ENCODE peak calls at places on chromosomes 5 and 9, in ten cellular contexts. F, Z, O, B, J, T, N, Y, W and D are unnamed samples. For H3K27me3, the result is how much of the 10 kb centered on the place peaks cover.

GRCh38 chr5:84242286-84242685 is 142.4 kb downstream of the EDIL3 start:
- DNase-seq in F (no peak), Z (no peak), O (no peak), B (no peak), J (no peak), T (peak), N (no peak), Y (no peak), W (no peak), D (peak)

GRCh38 chr5:158429564-158429963 is 570.6 kb upstream of the CLINT1 start:
- DNase-seq in F (no peak), Z (no peak), O (no peak), B (no peak), J (no peak), T (no peak), N (no peak), Y (no peak), W (no peak), D (peak)

GRCh38 chr5:9878196-9878595 is 248.0 kb upstream of the TAS2R1 start:
- DNase-seq in F (no peak), Z (no peak), O (no peak), B (no peak), J (no peak), T (no peak), N (no peak), Y (no peak), W (no peak), D (no peak)

GRCh38 chr5:176870110-176870591 is 29.0 kb downstream of the HK3 start:
- DNase-seq in F (no peak), Z (no peak), O (peak), B (no peak), J (no peak), T (peak), N (peak), Y (no peak), W (peak), D (peak)

GRCh38 chr9:132986114-132986513 is 7.6 kb downstream of the GFI1B start:
- DNase-seq in F (peak), Z (no peak), O (no peak), B (no peak), J (no peak), T (no peak), N (no peak), Y (no peak), W (no peak), D (no peak)

GRCh38 chr9:81266674-81267073 is 422.7 kb downstream of the TLE1 start:
- DNase-seq in F (no peak), Z (no peak), O (no peak), B (no peak), J (no peak), T (peak), N (no peak), Y (no peak), W (no peak), D (peak)

GRCh38 chr5:135843571-135844337 is 9.3 kb downstream of the SLC25A48 start:
- DNase-seq in F (no peak), Z (no peak), O (no peak), B (no peak), J (no peak), T (no peak), N (no peak), Y (no peak), W (no peak), D (peak)

GRCh38 chr5:115337882-115338281 is 41.4 kb upstream of the CCDC112 start:
- DNase-seq in F (no peak), Z (no peak), O (no peak), B (no peak), J (no peak), T (no peak), N (peak), Y (no peak), W (no peak), D (no peak)

GRCh38 chr9:94655739-94656138 is 16.4 kb upstream of the FBP1 start:
- DNase-seq in F (no peak), Z (no peak), O (no peak), B (no peak), J (no peak), T (no peak), N (no peak), Y (no peak), W (no peak), D (no peak)

GRCh38 chr5:117621921-117622320 is 1047.3 kb upstream of the SEMA6A start:
- DNase-seq in F (no peak), Z (no peak), O (no peak), B (no peak), J (no peak), T (no peak), N (no peak), Y (no peak), W (no peak), D (no peak)

GRCh38 chr9:6566409-6567139 is 79.0 kb downstream of the GLDC start:
- DNase-seq in F (no peak), Z (no peak), O (no peak), B (no peak), J (no peak), T (peak), N (no peak), Y (no peak), W (peak), D (peak)

GRCh38 chr5:88063813-88064212 is 204.8 kb downstream of the TMEM161B start:
- DNase-seq in F (no peak), Z (no peak), O (no peak), B (no peak), J (no peak), T (no peak), N (no peak), Y (no peak), W (no peak), D (no peak)

GRCh38 chr9:115069302-115069701 is 48.7 kb downstream of the TNC start:
- DNase-seq in F (no peak), Z (no peak), O (no peak), B (no peak), J (no peak), T (no peak), N (no peak), Y (no peak), W (no peak), D (no peak)

GRCh38 chr5:32193591-32193990 is 19.5 kb upstream of the GOLPH3 start:
- DNase-seq in F (peak), Z (peak), O (no peak), B (peak), J (no peak), T (peak), N (peak), Y (no peak), W (peak), D (peak)

GRCh38 chr9:84277646-84278045 is 62.9 kb downstream of the SLC28A3 start:
- DNase-seq in F (no peak), Z (no peak), O (no peak), B (no peak), J (no peak), T (peak), N (no peak), Y (no peak), W (peak), D (peak)

GRCh38 chr5:11941566-11941965 is 37.3 kb upstream of the CTNND2 start:
- DNase-seq in F (no peak), Z (no peak), O (no peak), B (no peak), J (no peak), T (no peak), N (no peak), Y (no peak), W (no peak), D (peak)

GRCh38 chr5:68884893-68885292 is 208.9 kb upstream of the SLC30A5 start:
- DNase-seq in F (no peak), Z (no peak), O (peak), B (no peak), J (no peak), T (no peak), N (peak), Y (no peak), W (no peak), D (peak)

GRCh38 chr9:37862530-37862929 is 41.4 kb downstream of the SLC25A51 start:
- DNase-seq in F (no peak), Z (no peak), O (no peak), B (no peak), J (no peak), T (no peak), N (no peak), Y (no peak), W (no peak), D (no peak)

GRCh38 chr9:129336601-129337286 is 158.7 kb upstream of the IER5L start:
- DNase-seq in F (no peak), Z (no peak), O (peak), B (no peak), J (peak), T (peak), N (no peak), Y (peak), W (no peak), D (no peak)

GRCh38 chr5:103211858-103212500 is 46.6 kb upstream of the MACIR start:
- DNase-seq in F (no peak), Z (no peak), O (no peak), B (no peak), J (no peak), T (no peak), N (no peak), Y (peak), W (no peak), D (no peak)

GRCh38 chr9:113875917-113876805 is at the start of gene ZNF618:
- DNase-seq in F (peak), Z (peak), O (peak), B (no peak), J (peak), T (no peak), N (no peak), Y (peak), W (peak), D (no peak)

GRCh38 chr9:113545068-113545467 is 81.5 kb downstream of the RGS3 start:
- DNase-seq in F (no peak), Z (peak), O (no peak), B (peak), J (no peak), T (no peak), N (no peak), Y (no peak), W (no peak), D (no peak)

GRCh38 chr5:170076707-170077106 is 29.0 kb upstream of the FOXI1 start:
- DNase-seq in F (no peak), Z (no peak), O (no peak), B (no peak), J (no peak), T (no peak), N (no peak), Y (no peak), W (no peak), D (no peak)

GRCh38 chr5:115450741-115451140 is 93.8 kb downstream of the FEM1C start:
- DNase-seq in F (no peak), Z (no peak), O (no peak), B (no peak), J (no peak), T (peak), N (no peak), Y (no peak), W (no peak), D (peak)

GRCh38 chr5:43073597-43074546 is 33.8 kb upstream of the ANXA2R start:
- DNase-seq in F (no peak), Z (no peak), O (peak), B (no peak), J (no peak), T (no peak), N (peak), Y (peak), W (peak), D (peak)

GRCh38 chr5:136192015-136192525 is 892 bp downstream of the SMIM32 start:
- DNase-seq in F (no peak), Z (no peak), O (peak), B (peak), J (no peak), T (no peak), N (no peak), Y (no peak), W (no peak), D (no peak)

GRCh38 chr5:84573017-84573712 is 188.5 kb upstream of the EDIL3 start:
- DNase-seq in F (no peak), Z (no peak), O (no peak), B (no peak), J (no peak), T (no peak), N (no peak), Y (no peak), W (no peak), D (no peak)

GRCh38 chr5:95029569-95030366 is 255.1 kb downstream of the MCTP1 start:
- DNase-seq in F (no peak), Z (no peak), O (no peak), B (no peak), J (no peak), T (no peak), N (no peak), Y (no peak), W (no peak), D (no peak)

GRCh38 chr9:105958587-105958986 is 264.2 kb downstream of the TMEM38B start:
- DNase-seq in F (no peak), Z (no peak), O (no peak), B (no peak), J (no peak), T (no peak), N (no peak), Y (no peak), W (no peak), D (no peak)

GRCh38 chr9:14277202-14277601 is 36.7 kb downstream of the NFIB start:
- DNase-seq in F (no peak), Z (no peak), O (no peak), B (no peak), J (peak), T (peak), N (no peak), Y (no peak), W (no peak), D (peak)

GRCh38 chr9:35791321-35791921 is at the start of gene NPR2:
- DNase-seq in F (peak), Z (no peak), O (peak), B (peak), J (peak), T (no peak), N (no peak), Y (no peak), W (no peak), D (no peak)

GRCh38 chr5:167995844-167996400 is 295.5 kb upstream of the WWC1 start:
- DNase-seq in F (no peak), Z (no peak), O (no peak), B (no peak), J (no peak), T (peak), N (no peak), Y (no peak), W (no peak), D (peak)

GRCh38 chr5:177491429-177491945 is 5.9 kb downstream of the PDLIM7 start:
- DNase-seq in F (no peak), Z (no peak), O (peak), B (no peak), J (no peak), T (no peak), N (peak), Y (no peak), W (no peak), D (no peak)

GRCh38 chr5:72160959-72161358 is 53.7 kb downstream of the MAP1B start:
- DNase-seq in F (no peak), Z (no peak), O (no peak), B (no peak), J (no peak), T (peak), N (no peak), Y (no peak), W (no peak), D (no peak)

GRCh38 chr5:31680528-31680927 is 41.6 kb downstream of the PDZD2 start:
- DNase-seq in F (peak), Z (peak), O (no peak), B (no peak), J (peak), T (no peak), N (no peak), Y (no peak), W (no peak), D (no peak)

GRCh38 chr9:109320338-109320733 is 523 bp downstream of the EPB41L4B start:
- DNase-seq in F (no peak), Z (peak), O (peak), B (no peak), J (peak), T (no peak), N (no peak), Y (no peak), W (peak), D (no peak)

GRCh38 chr5:61662670-61663069 is 330.6 kb downstream of the ZSWIM6 start:
- DNase-seq in F (no peak), Z (no peak), O (no peak), B (no peak), J (no peak), T (no peak), N (no peak), Y (no peak), W (no peak), D (no peak)

GRCh38 chr5:61657010-61657409 is 325.0 kb downstream of the ZSWIM6 start:
- DNase-seq in F (no peak), Z (no peak), O (no peak), B (no peak), J (no peak), T (no peak), N (no peak), Y (no peak), W (no peak), D (no peak)

GRCh38 chr5:61653802-61654580 is 321.9 kb downstream of the ZSWIM6 start:
- DNase-seq in F (no peak), Z (no peak), O (peak), B (no peak), J (no peak), T (no peak), N (no peak), Y (no peak), W (no peak), D (peak)

GRCh38 chr5:61659221-61659696 is 327.2 kb downstream of the ZSWIM6 start:
- DNase-seq in F (no peak), Z (peak), O (peak), B (no peak), J (no peak), T (no peak), N (no peak), Y (no peak), W (no peak), D (no peak)

GRCh38 chr5:61658592-61659008 is 326.5 kb downstream of the ZSWIM6 start:
- DNase-seq in F (peak), Z (peak), O (peak), B (peak), J (peak), T (peak), N (peak), Y (peak), W (peak), D (peak)
- H3K4me3 ChIP-seq in F (peak), Z (no peak), O (no peak), B (no peak), J (no peak), T (no peak), N (no peak), Y (no peak), W (no peak), D (no peak)

DNA sequence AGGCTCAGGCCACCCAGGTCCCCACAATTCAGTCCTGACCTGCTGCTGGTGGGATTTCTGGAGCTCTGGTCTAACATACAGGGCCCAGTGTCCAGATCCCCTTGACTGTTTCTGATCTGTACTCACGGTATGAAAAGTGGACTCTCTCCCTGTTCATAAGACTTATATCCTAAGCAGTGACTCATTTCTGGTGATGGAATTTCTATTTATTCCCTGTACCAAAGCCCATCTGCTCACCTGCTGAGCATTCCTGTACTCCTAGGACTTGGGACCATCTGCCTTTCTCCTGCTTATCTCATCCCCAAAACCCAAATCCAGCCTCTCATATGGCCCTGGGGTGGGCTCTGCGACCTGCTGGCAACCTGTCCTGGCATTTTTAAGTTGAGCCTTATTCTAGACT is 86.6 kb downstream of the APBA1 start:
- DNase-seq in F (no peak), Z (no peak), O (no peak), B (no peak), J (no peak), T (peak), N (no peak), Y (no peak), W (no peak), D (peak)
- H3K27me3 ChIP-seq in F (under half), Z (under half), O (under half), B (under half), J (under half), T (under half), N (under half), Y (under half), W (under half), D (under half)

GRCh38 chr9:134433909-134434895 is 107.9 kb downstream of the RXRA start:
- DNase-seq in F (no peak), Z (no peak), O (no peak), B (no peak), J (no peak), T (no peak), N (no peak), Y (no peak), W (no peak), D (no peak)

GRCh38 chr9:134436926-134437325 is 110.7 kb downstream of the RXRA start:
- DNase-seq in F (no peak), Z (no peak), O (no peak), B (no peak), J (no peak), T (no peak), N (no peak), Y (no peak), W (no peak), D (no peak)

GRCh38 chr9:134436356-134436717 is 110.1 kb downstream of the RXRA start:
- DNase-seq in F (no peak), Z (no peak), O (no peak), B (no peak), J (no peak), T (no peak), N (no peak), Y (no peak), W (no peak), D (no peak)

GRCh38 chr9:134434896-134435506 is 108.7 kb downstream of the RXRA start:
- DNase-seq in F (peak), Z (peak), O (no peak), B (peak), J (peak), T (peak), N (peak), Y (no peak), W (peak), D (peak)

DNA sequence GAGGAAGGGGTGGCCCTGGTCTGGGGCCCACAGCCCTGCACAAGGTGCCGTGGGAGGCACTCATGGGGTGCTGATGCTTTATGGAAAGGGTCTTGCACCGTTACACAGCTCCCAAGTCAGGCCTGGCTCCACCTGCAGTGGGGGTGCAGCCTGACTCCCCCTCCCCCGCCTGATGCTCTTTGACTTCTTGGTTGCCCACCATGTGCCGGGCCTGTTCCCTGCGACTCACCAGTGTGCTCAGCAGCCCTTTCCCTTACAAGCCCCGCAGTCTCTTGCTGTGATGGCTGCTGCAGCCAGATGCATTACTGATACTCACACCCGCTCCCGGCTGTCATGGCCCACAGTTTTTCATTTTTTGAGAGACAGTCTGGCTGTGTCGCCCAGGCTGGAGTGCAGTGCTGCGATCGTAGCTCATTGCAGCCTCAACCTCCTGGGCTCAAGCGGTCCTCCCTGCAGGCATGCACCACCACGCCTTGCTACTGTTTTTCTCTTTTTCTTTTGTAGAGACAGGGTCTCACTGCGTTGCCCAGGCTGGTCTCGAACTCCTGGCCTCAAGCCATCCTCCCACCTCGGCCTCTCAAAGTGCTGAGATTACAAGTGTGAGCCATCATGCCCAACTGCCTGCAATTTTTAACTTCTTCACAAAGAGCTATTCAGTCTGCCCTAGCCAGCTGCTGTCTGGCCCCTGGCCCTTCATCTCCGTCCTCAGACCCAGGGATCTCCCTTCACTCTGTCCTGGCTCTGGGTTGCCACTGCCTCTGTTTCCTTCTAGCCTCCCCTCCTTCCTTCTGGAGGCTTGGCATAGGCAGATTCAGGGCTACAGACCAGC is 109.5 kb downstream of the RXRA start:
- DNase-seq in F (no peak), Z (no peak), O (no peak), B (no peak), J (no peak), T (no peak), N (no peak), Y (no peak), W (no peak), D (no peak)
- H3K4me3 ChIP-seq in F (no peak), Z (no peak), O (no peak), B (peak), J (no peak), T (no peak), N (peak), Y (no peak), W (no peak), D (no peak)

GRCh38 chr9:107969727-107970126 is 480.2 kb upstream of the KLF4 start:
- DNase-seq in F (no peak), Z (no peak), O (no peak), B (no peak), J (no peak), T (no peak), N (no peak), Y (no peak), W (no peak), D (no peak)

GRCh38 chr9:107973451-107973850 is 483.9 kb upstream of the KLF4 start:
- DNase-seq in F (no peak), Z (no peak), O (no peak), B (no peak), J (no peak), T (no peak), N (no peak), Y (no peak), W (peak), D (peak)

GRCh38 chr9:107971241-107971640 is 481.7 kb upstream of the KLF4 start:
- DNase-seq in F (no peak), Z (no peak), O (no peak), B (no peak), J (no peak), T (no peak), N (no peak), Y (no peak), W (no peak), D (peak)

GRCh38 chr9:107969141-107969540 is 479.6 kb upstream of the KLF4 start:
- DNase-seq in F (no peak), Z (no peak), O (no peak), B (no peak), J (no peak), T (no peak), N (no peak), Y (no peak), W (no peak), D (no peak)
- H3K27me3 ChIP-seq in F (under half), Z (under half), O (under half), B (under half), J (under half), T (under half), N (under half), Y (under half), W (under half), D (under half)

GRCh38 chr5:141359790-141360426 is at the start of gene PCDHGB2:
- DNase-seq in F (no peak), Z (no peak), O (peak), B (no peak), J (no peak), T (peak), N (peak), Y (no peak), W (no peak), D (peak)
- H3K4me3 ChIP-seq in F (peak), Z (no peak), O (peak), B (no peak), J (peak), T (no peak), N (peak), Y (peak), W (no peak), D (peak)